ENCODE peak calls at places on chromosome 5, in five cellular contexts. A, N, S, M and O are unnamed samples.

GRCh38 chr5:122585111-122585415 is 189.8 kb upstream of the SNX2 start:
- DNase-seq in A (no peak), N (no peak), S (no peak), M (no peak), O (no peak)

GRCh38 chr5:78779771-78780616 is 131.4 kb upstream of the LHFPL2 start:
- DNase-seq in A (no peak), N (no peak), S (no peak), M (no peak), O (no peak)

GRCh38 chr5:68554566-68555279 is 339.2 kb downstream of the PIK3R1 start:
- DNase-seq in A (peak; percentile 46), N (no peak), S (no peak), M (no peak), O (peak; percentile 70)

GRCh38 chr5:149434162-149435014 is 55.3 kb upstream of the IL17B start:
- DNase-seq in A (no peak), N (peak; percentile 48), S (peak; percentile 47), M (peak; percentile 62), O (peak; percentile 56)

GRCh38 chr5:136236479-136237083 is 43.6 kb upstream of the SMIM32 start:
- DNase-seq in A (no peak), N (no peak), S (no peak), M (no peak), O (no peak)

GRCh38 chr5:176533894-176534611 is 3.1 kb downstream of the RNF44 start:
- DNase-seq in A (no peak), N (peak; percentile 68), S (no peak), M (peak; percentile 49), O (no peak)

GRCh38 chr5:125140855-125141254 is 394.4 kb upstream of the ZNF608 start:
- DNase-seq in A (no peak), N (no peak), S (no peak), M (no peak), O (no peak)

GRCh38 chr5:14696851-14697250 is 32.3 kb downstream of the OTULIN start:
- DNase-seq in A (no peak), N (no peak), S (no peak), M (no peak), O (no peak)

GRCh38 chr5:1214936-1215220 is 10.3 kb upstream of the SLC6A18 start:
- DNase-seq in A (no peak), N (no peak), S (no peak), M (no peak), O (no peak)

GRCh38 chr5:132426525-132427138 is 57.1 kb downstream of the SLC22A5 start:
- DNase-seq in A (peak; percentile 83), N (peak; percentile 97), S (peak; percentile 30), M (no peak), O (no peak)

GRCh38 chr5:96256795-96257470 is 176.1 kb downstream of the PCSK1 start:
- DNase-seq in A (peak; percentile 32), N (no peak), S (no peak), M (no peak), O (no peak)

GRCh38 chr5:95984287-95984938 is 22.8 kb upstream of the ELL2 start:
- DNase-seq in A (no peak), N (no peak), S (no peak), M (no peak), O (no peak)

GRCh38 chr5:171162602-171163001 is 146.4 kb upstream of the TLX3 start:
- DNase-seq in A (no peak), N (peak; percentile 12), S (no peak), M (no peak), O (no peak)

GRCh38 chr5:113053614-113054013 is 77.0 kb downstream of the DCP2 start:
- DNase-seq in A (no peak), N (no peak), S (no peak), M (no peak), O (no peak)

GRCh38 chr5:32312194-32312681 is 501 bp downstream of the MTMR12 start:
- DNase-seq in A (peak; percentile 70), N (no peak), S (peak; percentile 33), M (peak; percentile 38), O (peak; percentile 62)

GRCh38 chr5:134446938-134447337 is 35.3 kb upstream of the CDKN2AIPNL start:
- DNase-seq in A (peak; percentile 62), N (no peak), S (no peak), M (no peak), O (no peak)

GRCh38 chr5:152634596-152634995 is 229.5 kb upstream of the NMUR2 start:
- DNase-seq in A (no peak), N (no peak), S (no peak), M (peak; percentile 97), O (no peak)

GRCh38 chr5:181189363-181189961 is 15.5 kb downstream of the TRIM7 start:
- DNase-seq in A (no peak), N (no peak), S (no peak), M (peak; percentile 53), O (no peak)

GRCh38 chr5:108321341-108321740 is 60.6 kb downstream of the FBXL17 start:
- DNase-seq in A (no peak), N (no peak), S (no peak), M (no peak), O (no peak)

GRCh38 chr5:170536498-170536897 is 32.7 kb downstream of the KCNIP1 start:
- DNase-seq in A (no peak), N (no peak), S (no peak), M (no peak), O (no peak)

GRCh38 chr5:139745800-139746690 is 49.6 kb upstream of the PSD2 start:
- DNase-seq in A (peak; percentile 51), N (no peak), S (no peak), M (peak; percentile 85), O (peak; percentile 54)

GRCh38 chr5:59360130-59360555 is 533.4 kb downstream of the PDE4D start:
- DNase-seq in A (no peak), N (peak; percentile 88), S (no peak), M (no peak), O (no peak)

GRCh38 chr5:1814183-1815020 is 13.2 kb downstream of the NDUFS6 start:
- DNase-seq in A (no peak), N (no peak), S (no peak), M (no peak), O (no peak)

GRCh38 chr5:169647566-169647965 is 10.5 kb downstream of the DOCK2 start:
- DNase-seq in A (no peak), N (peak; percentile 6), S (no peak), M (no peak), O (no peak)

GRCh38 chr5:128674837-128675446 is 136.9 kb upstream of the FBN2 start:
- DNase-seq in A (no peak), N (peak; percentile 18), S (peak; percentile 6), M (peak; percentile 5), O (no peak)

GRCh38 chr5:135439426-135440205 is 7.5 kb downstream of the DCANP1 start:
- DNase-seq in A (no peak), N (no peak), S (no peak), M (no peak), O (peak; percentile 1)

GRCh38 chr5:385321-385720 is 57.7 kb upstream of the EXOC3 start:
- DNase-seq in A (no peak), N (no peak), S (no peak), M (no peak), O (no peak)

GRCh38 chr5:107666051-107666655 is 4.6 kb downstream of the EFNA5 start:
- DNase-seq in A (no peak), N (no peak), S (no peak), M (no peak), O (no peak)

GRCh38 chr5:113606298-113607134 is 93.0 kb downstream of the YTHDC2 start:
- DNase-seq in A (no peak), N (peak; percentile 56), S (no peak), M (peak; percentile 65), O (peak; percentile 33)

GRCh38 chr5:42426036-42426435 is 2.8 kb downstream of the GHR start:
- DNase-seq in A (no peak), N (no peak), S (no peak), M (no peak), O (no peak)

GRCh38 chr5:352639-353598 is 31.4 kb downstream of the AHRR start:
- DNase-seq in A (no peak), N (no peak), S (no peak), M (no peak), O (no peak)

GRCh38 chr5:9198399-9198798 is 347.5 kb downstream of the SEMA5A start:
- DNase-seq in A (no peak), N (no peak), S (no peak), M (no peak), O (no peak)

GRCh38 chr5:192691-192969 is 1.3 kb downstream of the LRRC14B start:
- DNase-seq in A (no peak), N (no peak), S (no peak), M (no peak), O (no peak)

GRCh38 chr5:1380011-1380817 is 35.3 kb upstream of the CLPTM1L start:
- DNase-seq in A (no peak), N (no peak), S (peak; percentile 54), M (no peak), O (peak; percentile 15)

GRCh38 chr5:10660135-10660534 is 96.3 kb downstream of the ANKRD33B start:
- DNase-seq in A (peak; percentile 4), N (no peak), S (no peak), M (no peak), O (no peak)

GRCh38 chr5:94849821-94850736 is 231.6 kb downstream of the SLF1 start:
- DNase-seq in A (no peak), N (peak; percentile 9), S (peak; percentile 7), M (peak; percentile 92), O (no peak)